ENCODE peak calls at places on chromosomes 11 and 22, in seven cellular contexts. U, I, Y, O, C, W and N are unnamed samples.

GRCh38 chr22:41603873-41604332 is 14.3 kb upstream of the PMM1 start:
- DNase-seq in U (peak), I (no peak), Y (no peak), O (peak), C (no peak), W (no peak), N (peak)

GRCh38 chr11:122727101-122727929 is 71.8 kb downstream of the UBASH3B start:
- DNase-seq in U (no peak), I (no peak), Y (no peak), O (peak), C (no peak), W (no peak), N (peak)

GRCh38 chr11:111393096-111393495 is 14.0 kb upstream of the POU2AF1 start:
- DNase-seq in U (no peak), I (no peak), Y (no peak), O (no peak), C (no peak), W (no peak), N (no peak)

GRCh38 chr11:123659311-123659710 is 4.9 kb upstream of the SCN3B start:
- DNase-seq in U (no peak), I (no peak), Y (no peak), O (no peak), C (no peak), W (no peak), N (no peak)

GRCh38 chr11:113043704-113044103 is 82.5 kb downstream of the NCAM1 start:
- DNase-seq in U (no peak), I (no peak), Y (no peak), O (no peak), C (no peak), W (no peak), N (no peak)

GRCh38 chr11:3916962-3917361 is 61.5 kb downstream of the STIM1 start:
- DNase-seq in U (no peak), I (peak), Y (no peak), O (peak), C (no peak), W (no peak), N (no peak)

GRCh38 chr11:126354631-126355323 is 709 bp upstream of the ST3GAL4 start:
- DNase-seq in U (no peak), I (no peak), Y (no peak), O (no peak), C (no peak), W (no peak), N (no peak)

GRCh38 chr11:2526808-2527381 is 82.1 kb downstream of the KCNQ1 start:
- DNase-seq in U (no peak), I (peak), Y (no peak), O (no peak), C (peak), W (peak), N (peak)

GRCh38 chr11:64233913-64234839 is at the start of gene VEGFB:
- DNase-seq in U (peak), I (peak), Y (no peak), O (peak), C (peak), W (peak), N (no peak)

GRCh38 chr11:113587318-113587739 is 112.1 kb upstream of the DRD2 start:
- DNase-seq in U (no peak), I (no peak), Y (peak), O (peak), C (no peak), W (no peak), N (peak)

GRCh38 chr11:102530558-102530957 is at the start of gene MMP7:
- DNase-seq in U (no peak), I (peak), Y (peak), O (no peak), C (peak), W (no peak), N (no peak)

GRCh38 chr11:58316142-58316541 is 42.7 kb downstream of the OR5B17 start:
- DNase-seq in U (no peak), I (no peak), Y (peak), O (no peak), C (no peak), W (no peak), N (no peak)

GRCh38 chr11:2538951-2539735 is 94.3 kb downstream of the KCNQ1 start:
- DNase-seq in U (no peak), I (no peak), Y (no peak), O (no peak), C (no peak), W (no peak), N (no peak)

GRCh38 chr11:106389096-106389495 is 311.6 kb downstream of the AASDHPPT start:
- DNase-seq in U (no peak), I (no peak), Y (peak), O (no peak), C (peak), W (no peak), N (no peak)

GRCh38 chr11:64461081-64461480 is 102.1 kb downstream of the RPS6KA4 start:
- DNase-seq in U (no peak), I (no peak), Y (no peak), O (no peak), C (no peak), W (no peak), N (no peak)

GRCh38 chr22:40345801-40346177 is 511 bp upstream of the ADSL start:
- DNase-seq in U (peak), I (peak), Y (no peak), O (peak), C (peak), W (no peak), N (peak)

GRCh38 chr11:76783901-76784813 is 1.0 kb downstream of the TSKU start:
- DNase-seq in U (no peak), I (peak), Y (peak), O (no peak), C (peak), W (peak), N (no peak)

GRCh38 chr11:9753031-9753430 is 89.2 kb downstream of the SWAP70 start:
- DNase-seq in U (no peak), I (no peak), Y (peak), O (peak), C (peak), W (no peak), N (no peak)

GRCh38 chr11:64839335-64839734 is 5.1 kb downstream of the CDC42BPG start:
- DNase-seq in U (no peak), I (no peak), Y (no peak), O (no peak), C (no peak), W (no peak), N (no peak)

GRCh38 chr22:40190501-40190900 is 12.8 kb downstream of the TNRC6B start:
- DNase-seq in U (no peak), I (no peak), Y (no peak), O (no peak), C (no peak), W (no peak), N (no peak)

GRCh38 chr22:49292909-49293308 is 534.8 kb downstream of the BRD1 start:
- DNase-seq in U (no peak), I (no peak), Y (no peak), O (no peak), C (no peak), W (no peak), N (no peak)

GRCh38 chr11:74138572-74138971 is 32.2 kb downstream of the C2CD3 start:
- DNase-seq in U (no peak), I (no peak), Y (peak), O (no peak), C (peak), W (peak), N (no peak)

GRCh38 chr11:65377036-65377435 is 5.4 kb downstream of the SLC25A45 start:
- DNase-seq in U (no peak), I (no peak), Y (no peak), O (no peak), C (no peak), W (no peak), N (no peak)

GRCh38 chr11:63499874-63500273 is 6.0 kb upstream of the LGALS12 start:
- DNase-seq in U (no peak), I (no peak), Y (no peak), O (no peak), C (no peak), W (no peak), N (no peak)

GRCh38 chr11:121081320-121081719 is 19.7 kb upstream of the TECTA start:
- DNase-seq in U (no peak), I (no peak), Y (no peak), O (no peak), C (no peak), W (no peak), N (no peak)

GRCh38 chr11:8202428-8203160 is 33.8 kb upstream of the RIC3 start:
- DNase-seq in U (no peak), I (no peak), Y (no peak), O (no peak), C (no peak), W (no peak), N (no peak)

GRCh38 chr11:17002543-17002942 is 11.7 kb downstream of the PLEKHA7 start:
- DNase-seq in U (no peak), I (no peak), Y (no peak), O (no peak), C (no peak), W (no peak), N (no peak)

GRCh38 chr11:44277097-44278090 is 32.5 kb downstream of the ALX4 start:
- DNase-seq in U (no peak), I (no peak), Y (no peak), O (no peak), C (peak), W (no peak), N (no peak)

GRCh38 chr22:44495629-44496028 is 2.4 kb downstream of the RTL6 start:
- DNase-seq in U (no peak), I (no peak), Y (no peak), O (no peak), C (no peak), W (no peak), N (no peak)